ENCODE peak calls at places on chromosomes 13 and 19, in five cellular contexts. P is suprapubic skin, M is keratinocyte, R is heart right ventricle, V is thoracic aorta. X is an unnamed sample. For H3K4me1, the result is how much of the 10 kb centered on the place peaks cover.

GRCh38 chr13:100515410-100515800 is 73.2 kb downstream of the GGACT start:
- DNase-seq in M (no peak), R (no peak), P (no peak), V (no peak), X (no peak)

GRCh38 chr19:27922970-27923369 is 1290.0 kb downstream of the UQCRFS1 start:
- DNase-seq in M (no peak), R (no peak), V (no peak), P (no peak), X (no peak)

GRCh38 chr13:99322297-99323103 is 15.3 kb upstream of the GPR183 start:
- DNase-seq in M (no peak), V (no peak), R (no peak), P (no peak), X (no peak)

GRCh38 chr13:29595380-29596063 is at the start of gene SLC7A1:
- DNase-seq in M (no peak), P (peak), R (peak), V (peak), X (peak)

GRCh38 chr19:41548954-41549688 is 26.8 kb upstream of the CEACAM21 start:
- DNase-seq in M (no peak), P (no peak), R (no peak), V (no peak), X (no peak)

GRCh38 chr13:95536629-95537241 is 15.8 kb upstream of the CLDN10 start:
- DNase-seq in V (no peak), M (no peak), R (no peak), P (no peak), X (no peak)

GRCh38 chr19:43754312-43754561 is 525 bp downstream of the SMG9 start:
- DNase-seq in V (no peak), P (no peak), M (no peak), R (no peak), X (no peak)

GRCh38 chr13:20129076-20129475 is 31.8 kb downstream of the GJA3 start:
- DNase-seq in P (no peak), R (no peak), M (no peak), V (no peak), X (no peak)

GRCh38 chr13:30805603-30806011 is 70.3 kb downstream of the ALOX5AP start:
- DNase-seq in R (peak), P (no peak), M (no peak), V (no peak), X (no peak)

GRCh38 chr19:29495971-29496441 is 29.8 kb upstream of the VSTM2B start:
- DNase-seq in R (no peak), M (no peak), P (no peak), V (no peak), X (no peak)

GRCh38 chr19:49125025-49125731 is 5.8 kb downstream of the PPFIA3 start:
- DNase-seq in V (no peak), R (peak), P (no peak), M (no peak), X (no peak)

GRCh38 chr13:59468396-59468795 is 695.3 kb downstream of the DIAPH3 start:
- DNase-seq in V (no peak), M (no peak), R (no peak), P (no peak), X (no peak)

GRCh38 chr13:32408296-32408998 is 19.5 kb downstream of the N4BP2L1 start:
- DNase-seq in R (no peak), M (no peak), P (no peak), V (no peak), X (no peak)

GRCh38 chr13:98239156-98240076 is 62.3 kb upstream of the RNF113B start:
- DNase-seq in V (no peak), M (no peak), R (no peak), P (no peak), X (no peak)

GRCh38 chr19:6740589-6741348 is 1.3 kb downstream of the TRIP10 start:
- DNase-seq in V (no peak), P (peak), M (no peak), R (peak), X (peak)

GRCh38 chr19:29636553-29637325 is 28.5 kb upstream of the PLEKHF1 start:
- DNase-seq in V (no peak), R (no peak), P (no peak), M (no peak), X (no peak)

GRCh38 chr19:3176715-3177501 is 1.7 kb upstream of the S1PR4 start:
- DNase-seq in R (no peak), P (no peak), M (no peak), V (no peak), X (no peak)

GRCh38 chr13:30605052-30605451 is 12.7 kb upstream of the USPL1 start:
- DNase-seq in V (no peak), M (no peak), R (no peak), P (no peak), X (no peak)

GRCh38 chr13:92823059-92823458 is 403.5 kb upstream of the GPC6 start:
- DNase-seq in R (no peak), P (no peak), M (no peak), V (no peak), X (no peak)

GRCh38 chr19:52331757-52332156 is 4.3 kb upstream of the ZNF610 start:
- DNase-seq in V (no peak), P (no peak), M (no peak), R (no peak), X (no peak)

GRCh38 chr19:42548545-42548944 is 20.3 kb upstream of the CEACAM1 start:
- DNase-seq in M (no peak), V (no peak), R (no peak), P (no peak), X (no peak)

DNA sequence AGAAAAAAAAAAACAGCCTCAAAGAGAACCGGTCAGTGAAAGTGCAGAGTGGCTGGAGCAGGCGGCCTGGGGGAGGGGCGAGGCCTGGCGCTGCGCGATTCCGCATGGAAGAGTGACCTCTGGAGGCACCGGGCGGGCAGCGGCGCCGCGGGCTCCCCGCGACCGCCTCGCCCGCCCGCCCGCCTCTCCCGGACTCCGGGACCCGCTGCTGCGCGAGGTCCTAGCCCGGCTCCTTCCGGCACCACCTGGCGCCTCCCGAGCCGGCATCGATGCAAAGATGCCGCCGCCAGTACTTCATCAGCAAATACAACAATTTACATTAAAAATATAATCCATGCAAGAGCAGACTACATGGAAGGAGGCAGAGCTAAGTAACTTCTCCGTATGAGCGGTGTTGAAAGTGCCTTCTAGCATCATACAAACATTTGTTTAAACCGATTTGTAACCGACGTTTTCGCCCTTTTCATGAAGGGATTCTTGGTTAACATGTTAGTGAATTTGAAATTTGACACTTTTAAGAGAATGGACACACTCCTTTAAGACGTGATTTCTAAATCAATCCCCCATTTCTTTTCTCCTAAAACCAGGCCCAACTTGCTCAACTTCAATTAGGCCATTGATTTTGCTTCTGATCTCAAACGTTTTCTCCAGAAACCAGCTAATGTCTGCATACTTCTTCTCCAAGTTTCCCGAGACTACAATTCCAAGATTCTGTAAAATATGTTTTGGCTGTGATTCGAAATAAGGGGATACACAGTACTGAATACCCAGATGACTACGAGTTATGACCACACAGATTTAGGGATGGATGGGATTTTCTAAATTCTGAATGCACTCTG is 2.1 kb downstream of the EFNB2 start:
- DNase-seq in M (no peak), V (no peak), P (peak), R (peak), X (no peak)
- TF ChIP-seq CTCF in M (peak), V (peak), P (no peak), R (peak), X (peak)

GRCh38 chr19:47187023-47187655 is 43.9 kb downstream of the BBC3 start:
- DNase-seq in R (no peak), P (no peak), M (no peak), V (no peak), X (no peak)

GRCh38 chr19:47188507-47189033 is 42.4 kb downstream of the BBC3 start:
- DNase-seq in P (no peak), R (no peak), V (no peak), M (no peak), X (no peak)

GRCh38 chr19:47187797-47188196 is 43.2 kb downstream of the BBC3 start:
- DNase-seq in M (no peak), P (no peak), R (no peak), V (no peak), X (no peak)

GRCh38 chr19:47183579-47183978 is 47.4 kb downstream of the BBC3 start:
- DNase-seq in V (no peak), R (no peak), P (no peak), M (no peak), X (no peak)

DNA sequence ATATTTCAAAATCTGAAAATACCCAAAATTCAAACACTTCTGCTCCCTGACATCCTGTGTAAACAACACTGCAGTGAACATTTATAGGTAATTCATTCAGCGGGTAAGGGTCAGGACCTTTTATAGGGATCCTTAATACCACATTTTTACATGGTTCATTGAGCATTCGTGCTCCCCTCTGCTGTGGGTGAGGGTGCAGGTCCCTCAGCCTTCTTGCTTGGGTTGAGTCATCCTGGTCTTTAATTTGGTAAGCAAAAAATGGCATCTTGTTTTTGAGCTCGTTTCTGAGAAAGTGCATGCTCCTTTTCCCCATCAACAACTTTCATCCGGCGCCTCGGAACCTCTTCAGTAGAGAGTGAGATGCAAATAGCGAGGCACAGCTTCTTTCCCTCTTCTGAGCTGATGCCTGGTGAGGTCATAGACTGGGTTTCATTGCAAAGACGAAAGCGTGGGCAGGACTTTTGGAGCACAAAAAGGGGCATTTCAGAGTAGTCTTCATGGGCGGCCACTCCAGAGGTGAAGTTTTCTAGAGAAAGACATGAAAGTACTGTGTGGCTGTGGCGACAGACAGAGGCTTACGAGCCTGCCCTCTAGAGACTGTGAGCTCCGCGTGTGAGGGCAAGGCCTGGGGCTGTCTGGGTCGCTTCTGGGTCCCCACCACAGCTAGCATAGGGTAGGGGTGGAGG is 44.5 kb downstream of the BBC3 start:
- DNase-seq in R (no peak), P (no peak), V (no peak), M (no peak), X (no peak)
- H3K4me1 ChIP-seq in R (under half), P (under half), V (under half), M (under half), X (under half)

GRCh38 chr19:23992348-23992747 is 77.7 kb downstream of the ZNF726 start:
- DNase-seq in P (no peak), R (no peak), V (no peak), M (no peak), X (no peak)

GRCh38 chr19:23998568-23998967 is 83.9 kb downstream of the ZNF726 start:
- DNase-seq in M (no peak), R (no peak), V (no peak), P (no peak), X (no peak)

GRCh38 chr19:24000656-24001055 is 86.0 kb downstream of the ZNF726 start:
- DNase-seq in V (no peak), M (no peak), P (no peak), R (no peak), X (no peak)

GRCh38 chr19:23999821-24000610 is 85.3 kb downstream of the ZNF726 start:
- DNase-seq in R (no peak), P (no peak), M (no peak), V (no peak), X (no peak)

DNA sequence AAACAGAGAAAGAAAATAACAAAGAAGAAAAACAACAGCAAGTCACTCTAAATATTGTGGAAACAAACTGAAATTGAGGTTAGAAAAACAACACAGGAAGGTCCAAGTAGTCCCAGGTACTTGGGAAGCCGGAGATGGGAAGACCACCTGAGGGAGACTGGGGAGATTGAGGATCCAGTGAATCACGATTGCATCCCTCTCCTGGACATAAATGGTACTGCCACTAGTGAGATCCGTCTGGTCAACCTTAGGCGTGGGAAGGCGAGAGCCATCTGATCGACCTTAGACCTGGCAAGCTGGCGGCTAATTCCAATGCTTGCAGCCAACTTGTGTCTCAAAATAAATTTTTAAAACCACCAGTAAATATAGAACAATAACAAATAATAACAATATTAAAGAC is 81.9 kb downstream of the ZNF726 start:
- DNase-seq in R (no peak), M (no peak), P (no peak), V (no peak), X (no peak)
- TF ChIP-seq CTCF in R (peak), M (peak), P (peak), V (no peak), X (no peak)

GRCh38 chr19:44959691-44960090 is 4.5 kb downstream of the CLPTM1 start:
- DNase-seq in V (no peak), M (no peak), P (no peak), R (no peak), X (no peak)
- H3K4me1 ChIP-seq in V (under half), M (under half), P (under half), R (under half), X (under half)

GRCh38 chr19:17420267-17420924 is 549 bp downstream of the MVB12A start:
- DNase-seq in R (peak), M (no peak), V (no peak), P (peak), X (no peak)
- TF ChIP-seq CTCF in R (no peak), M (peak), V (no peak), P (no peak), X (no peak)

DNA sequence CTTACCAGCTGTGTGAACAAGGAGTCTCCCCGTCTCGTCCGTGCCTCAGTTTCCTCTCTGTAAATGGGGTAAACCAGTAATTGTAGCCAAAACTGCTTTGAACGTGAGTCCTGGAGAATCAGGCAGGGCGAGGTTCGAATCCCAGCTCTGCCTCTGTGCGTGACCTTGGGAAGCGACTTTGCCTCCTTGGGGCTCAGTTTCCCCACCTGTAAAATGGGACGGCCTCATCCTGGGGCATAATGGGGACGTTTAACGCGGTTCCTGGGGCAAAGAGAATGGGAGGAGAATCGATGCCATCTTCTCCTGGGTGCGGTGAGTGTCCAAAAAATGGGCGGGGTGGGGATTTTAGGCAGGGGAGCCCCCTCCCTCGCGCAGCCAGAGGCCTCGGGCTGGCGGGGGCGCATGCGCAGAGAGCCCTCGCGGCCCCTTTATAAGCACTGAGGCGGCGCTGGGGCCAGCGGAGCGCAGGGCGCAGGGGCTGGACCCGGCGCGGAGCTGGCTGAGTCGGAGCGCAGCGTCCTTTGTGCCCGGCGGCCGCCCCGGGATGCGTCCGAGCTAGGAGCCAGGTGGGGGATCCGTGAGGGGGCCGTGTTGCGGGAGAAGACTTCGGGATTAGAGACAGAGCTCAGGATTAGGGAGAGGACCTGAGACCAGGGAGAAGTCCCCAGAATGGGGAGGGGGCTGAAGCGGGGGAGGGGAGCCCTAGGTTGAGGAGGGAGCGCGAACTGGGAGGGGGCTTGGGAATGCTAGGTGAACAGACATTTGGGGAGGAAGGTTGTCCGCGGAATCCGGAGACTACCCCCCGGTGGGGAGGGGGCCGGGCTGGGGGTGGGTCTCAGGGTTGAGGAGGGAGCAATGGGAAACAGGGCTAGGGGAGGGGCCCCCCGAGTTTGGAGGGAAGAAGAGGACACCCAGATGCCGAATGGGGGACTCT is at the start of gene NCAN:
- DNase-seq in P (no peak), R (no peak), M (no peak), V (no peak), X (no peak)
- H3K4me1 ChIP-seq in P (under half), R (under half), M (under half), V (under half), X (under half)